ENCODE peak calls at places on chromosome 1, in seven cellular contexts. M is A549; O is colonic mucosa; F is AG09309; B is activated T-cell treated with anti-CD3 and anti-CD28 coated beads, Interleukin-2, amount 50 U/mL, for 72 hours; R is Caki2; G is germinal center. Q is an unnamed sample.

GRCh38 chr1:231162300-231162969 is 577 bp downstream of the TRIM67 start:
- DNase-seq in R (peak; percentile 79), F (no peak), M (peak; percentile 52), G (peak; percentile 57), B (peak; percentile 54), O (peak; percentile 30), Q (no peak)

GRCh38 chr1:80155371-80155770 is 1148.8 kb upstream of the ADGRL4 start:
- DNase-seq in B (no peak), F (no peak), G (no peak), O (no peak), M (no peak), R (no peak), Q (no peak)

GRCh38 chr1:110187139-110187890 is 22.8 kb upstream of the KCNC4 start:
- DNase-seq in R (no peak), G (no peak), O (no peak), B (no peak), F (no peak), M (no peak), Q (no peak)

GRCh38 chr1:16013908-16014258 is 4.0 kb downstream of the HSPB7 start:
- DNase-seq in M (no peak), R (no peak), F (no peak), G (no peak), B (no peak), O (no peak), Q (no peak)

GRCh38 chr1:67060811-67061218 is 6.9 kb upstream of the SLC35D1 start:
- DNase-seq in R (peak; percentile 13), O (no peak), M (peak; percentile 32), F (peak; percentile 94), B (no peak), G (no peak), Q (peak; percentile 87)

GRCh38 chr1:85087659-85088407 is 39.5 kb upstream of the MCOLN3 start:
- DNase-seq in O (no peak), F (no peak), G (no peak), M (no peak), R (no peak), B (no peak), Q (no peak)

GRCh38 chr1:207711285-207711684 is 40.6 kb upstream of the CD46 start:
- DNase-seq in F (no peak), B (no peak), M (peak; percentile 27), R (peak; percentile 39), G (no peak), O (no peak), Q (no peak)

GRCh38 chr1:22131875-22132486 is 10.9 kb downstream of the WNT4 start:
- DNase-seq in B (peak; percentile 69), F (no peak), R (peak; percentile 41), G (peak; percentile 78), M (peak; percentile 53), O (peak; percentile 61), Q (no peak)

GRCh38 chr1:170729608-170730378 is 65.9 kb downstream of the PRRX1 start:
- DNase-seq in B (no peak), R (no peak), F (peak; percentile 48), M (no peak), O (no peak), G (no peak), Q (no peak)

GRCh38 chr1:180117764-180118116 is 36.9 kb upstream of the QSOX1 start:
- DNase-seq in F (peak; percentile 49), O (no peak), G (no peak), M (peak; percentile 35), R (no peak), B (no peak), Q (no peak)

GRCh38 chr1:25117233-25117823 is 115.0 kb downstream of the SYF2 start:
- DNase-seq in B (peak; percentile 43), R (no peak), F (no peak), M (no peak), O (peak; percentile 59), G (peak; percentile 57), Q (no peak)

GRCh38 chr1:229158317-229159294 is 112.3 kb upstream of the RAB4A start:
- DNase-seq in O (peak; percentile 49), F (no peak), B (no peak), M (no peak), R (no peak), G (no peak), Q (no peak)

GRCh38 chr1:72284084-72284397 is 1.7 kb upstream of the NEGR1 start:
- DNase-seq in B (no peak), R (no peak), M (no peak), O (no peak), G (no peak), F (peak; percentile 1), Q (peak; percentile 31)

GRCh38 chr1:170114916-170115315 is 30.8 kb upstream of the NTMT2 start:
- DNase-seq in F (peak; percentile 7), B (no peak), O (no peak), R (peak; percentile 15), G (no peak), M (no peak), Q (no peak)

GRCh38 chr1:236214761-236215160 is 67.0 kb downstream of the ERO1B start:
- DNase-seq in G (no peak), F (no peak), M (no peak), O (no peak), R (no peak), B (peak; percentile 7), Q (no peak)

GRCh38 chr1:175152006-175152652 is 40.4 kb downstream of the KIAA0040 start:
- DNase-seq in M (peak; percentile 65), F (no peak), O (peak; percentile 62), B (peak; percentile 68), R (peak; percentile 33), G (peak; percentile 77), Q (no peak)